ENCODE peak calls at places on chromosomes 4 and X, in eight cellular contexts. P is islet precursor cell; R is AG08395; L is hippocampal formation; H is stomach; I is activated CD8-positive, alpha-beta memory T cell treated with anti-CD3 and anti-CD28 coated beads, Interleukin-2, amount 50 U/mL, for 48 hours; Y is astrocyte of the spinal cord; U is GM13976. W is an unnamed sample.

GRCh38 chr4:18934197-18934596 is 912.6 kb upstream of the LCORL start:
- DNase-seq in P (no peak), R (no peak), L (no peak), H (no peak), I (no peak), Y (no peak), U (no peak), W (no peak)

GRCh38 chr4:41022116-41022515 is 192.2 kb downstream of the APBB2 start:
- DNase-seq in P (no peak), R (peak; percentile 20), L (no peak), H (no peak), I (no peak), Y (peak; percentile 44), U (no peak), W (no peak)

GRCh38 chr4:648579-649292 is 23.4 kb downstream of the PDE6B start:
- DNase-seq in P (no peak), R (no peak), L (no peak), H (no peak), I (no peak), Y (no peak), U (no peak), W (peak; percentile 71)

GRCh38 chrX:39726810-39727209 is 370.9 kb downstream of the BCOR start:
- DNase-seq in P (peak; percentile 88), R (peak; percentile 52), L (no peak), H (no peak), I (no peak), Y (peak; percentile 50), U (no peak), W (no peak)

GRCh38 chrX:132071260-132071659 is 48.2 kb downstream of the STK26 start:
- DNase-seq in P (no peak), R (peak; percentile 42), L (no peak), H (no peak), I (no peak), Y (peak; percentile 18), U (no peak), W (no peak)

GRCh38 chrX:25028726-25029125 is 13.0 kb upstream of the ARX start:
- DNase-seq in P (no peak), R (peak; percentile 25), L (no peak), H (no peak), I (no peak), Y (peak; percentile 40), U (no peak), W (no peak)

GRCh38 chr4:73765296-73765695 is 24.9 kb downstream of the CXCL8 start:
- DNase-seq in P (no peak), R (no peak), L (no peak), H (no peak), I (no peak), Y (no peak), U (no peak), W (no peak)

GRCh38 chr4:63786181-63786580 is 623.1 kb downstream of the TECRL start:
- DNase-seq in P (no peak), R (no peak), L (no peak), H (no peak), I (no peak), Y (no peak), U (no peak), W (no peak)

GRCh38 chr4:11105715-11106114 is 323.0 kb downstream of the HS3ST1 start:
- DNase-seq in P (no peak), R (no peak), L (no peak), H (no peak), I (no peak), Y (peak; percentile 1), U (no peak), W (no peak)

GRCh38 chrX:153459976-153460375 is 10.4 kb downstream of the HAUS7 start:
- DNase-seq in P (peak; percentile 84), R (peak; percentile 46), L (no peak), H (no peak), I (no peak), Y (peak; percentile 62), U (no peak), W (no peak)

GRCh38 chr4:145347684-145348083 is 134.0 kb upstream of the SMAD1 start:
- DNase-seq in P (no peak), R (peak; percentile 18), L (no peak), H (no peak), I (no peak), Y (peak; percentile 84), U (no peak), W (no peak)

GRCh38 chrX:122850326-122850725 is 333.8 kb upstream of the GRIA3 start:
- DNase-seq in P (no peak), R (no peak), L (no peak), H (no peak), I (no peak), Y (peak; percentile 26), U (no peak), W (no peak)

GRCh38 chr4:8427761-8428287 is 12.7 kb downstream of the ACOX3 start:
- DNase-seq in P (peak; percentile 79), R (peak; percentile 52), L (no peak), H (no peak), I (no peak), Y (peak; percentile 26), U (peak; percentile 68), W (no peak)

GRCh38 chrX:10071451-10072163 is 85.2 kb upstream of the CLCN4 start:
- DNase-seq in P (no peak), R (peak; percentile 30), L (no peak), H (no peak), I (no peak), Y (no peak), U (no peak), W (no peak)

GRCh38 chr4:140568507-140569306 is at the start of gene UCP1:
- DNase-seq in P (peak; percentile 72), R (no peak), L (no peak), H (peak; percentile 35), I (peak; percentile 52), Y (peak; percentile 2), U (peak; percentile 49), W (peak; percentile 74)

GRCh38 chr4:74189331-74190043 is 31.6 kb downstream of the MTHFD2L start:
- DNase-seq in P (no peak), R (peak; percentile 42), L (no peak), H (no peak), I (no peak), Y (peak; percentile 56), U (peak; percentile 19), W (no peak)

GRCh38 chr4:3682236-3683076 is 83.7 kb upstream of the ADRA2C start:
- DNase-seq in P (no peak), R (no peak), L (no peak), H (no peak), I (no peak), Y (no peak), U (no peak), W (no peak)

GRCh38 chr4:184792950-184793555 is 32.7 kb downstream of the ACSL1 start:
- DNase-seq in P (peak; percentile 80), R (peak; percentile 81), L (no peak), H (no peak), I (peak; percentile 65), Y (peak; percentile 97), U (no peak), W (no peak)

GRCh38 chr4:81499840-81500239 is 28.1 kb upstream of the RASGEF1B start:
- DNase-seq in P (peak; percentile 66), R (no peak), L (no peak), H (no peak), I (no peak), Y (no peak), U (no peak), W (no peak)

GRCh38 chrX:70769659-70770232 is 138.8 kb downstream of the TEX11 start:
- DNase-seq in P (no peak), R (peak; percentile 7), L (no peak), H (no peak), I (no peak), Y (peak; percentile 19), U (peak; percentile 20), W (no peak)

GRCh38 chr4:10057023-10057395 is 35.7 kb upstream of the SLC2A9 start:
- DNase-seq in P (no peak), R (no peak), L (no peak), H (no peak), I (no peak), Y (no peak), U (no peak), W (no peak)

GRCh38 chr4:136562842-136563241 is 969.5 kb downstream of the PCDH18 start:
- DNase-seq in P (no peak), R (no peak), L (no peak), H (no peak), I (no peak), Y (peak; percentile 46), U (no peak), W (no peak)